ENCODE peak calls at places on chromosomes 6 and 20, in seven cellular contexts. H is occipital lobe; O is stimulated activated CD8-positive, alpha-beta memory T cell treated with anti-CD3 and anti-CD28 coated beads, Interleukin-15, amount 100 ng/mL, for 1 hour; K is ovary; Z is lung; V is ELF-1; Y is posterior cingulate gyrus. L is an unnamed sample.

GRCh38 chr6:39206250-39206721 is 23.0 kb downstream of the KCNK5 start:
- DNase-seq in K (no peak), H (no peak), Z (peak), V (peak), Y (no peak), O (no peak), L (no peak)

GRCh38 chr20:50274570-50275430 is 84.2 kb downstream of the CEBPB start:
- DNase-seq in O (no peak), V (no peak), H (peak), Y (peak), Z (peak), K (no peak), L (no peak)

GRCh38 chr6:169933839-169934698 is 182.6 kb downstream of the ERMARD start:
- DNase-seq in O (no peak), K (peak), Z (peak), V (no peak), Y (no peak), H (no peak), L (no peak)

GRCh38 chr6:14283600-14284235 is 166.1 kb downstream of the CD83 start:
- DNase-seq in Z (no peak), Y (no peak), V (no peak), H (no peak), O (no peak), K (no peak), L (no peak)

GRCh38 chr6:154239392-154239791 is 117.2 kb downstream of the IPCEF1 start:
- DNase-seq in O (no peak), Y (no peak), V (no peak), K (no peak), H (no peak), Z (no peak), L (no peak)

GRCh38 chr6:156780962-156781705 is 4.0 kb downstream of the ARID1B start:
- DNase-seq in Z (no peak), H (no peak), O (no peak), Y (no peak), V (no peak), K (no peak), L (no peak)

GRCh38 chr6:139762587-139763031 is 388.2 kb upstream of the CITED2 start:
- DNase-seq in Y (no peak), Z (no peak), O (no peak), V (no peak), H (no peak), K (no peak), L (no peak)

GRCh38 chr20:7926767-7927166 is 13.5 kb downstream of the HAO1 start:
- DNase-seq in V (no peak), Z (no peak), H (no peak), Y (no peak), K (no peak), O (no peak), L (no peak)

GRCh38 chr6:36314221-36315014 is 22.3 kb downstream of the BNIP5 start:
- DNase-seq in O (no peak), Y (no peak), K (no peak), Z (no peak), H (no peak), V (peak), L (no peak)

GRCh38 chr6:5087389-5087788 is 2.2 kb downstream of the PPP1R3G start:
- DNase-seq in V (peak), Y (peak), H (peak), O (no peak), Z (no peak), K (no peak), L (no peak)

GRCh38 chr6:38495922-38496635 is 143.7 kb downstream of the BTBD9 start:
- DNase-seq in H (peak), O (no peak), V (no peak), Y (no peak), Z (no peak), K (no peak), L (no peak)

L was measured in central memory CD8-positive, alpha-beta T cell.